ENCODE peak calls at places on chromosomes 7 and 10, in eight cellular contexts. Q, J, R, D, M, K, H and Z are unnamed samples.

GRCh38 chr10:111128331-111129167 is 51.7 kb downstream of the ADRA2A start:
- DNase-seq in Q (peak), J (peak), R (peak), D (no peak), M (peak), K (no peak), H (no peak), Z (peak)

GRCh38 chr7:107506683-107507339 is 37.0 kb downstream of the GPR22 start:
- DNase-seq in Q (peak), J (no peak), R (no peak), D (no peak), M (no peak), K (no peak), H (peak), Z (no peak)

GRCh38 chr7:98107313-98107691 is 640 bp downstream of the LMTK2 start:
- DNase-seq in Q (peak), J (no peak), R (peak), D (no peak), M (no peak), K (peak), H (no peak), Z (no peak)

GRCh38 chr7:69283421-69283820 is 314.9 kb upstream of the AUTS2 start:
- DNase-seq in Q (no peak), J (no peak), R (no peak), D (no peak), M (no peak), K (no peak), H (no peak), Z (no peak)

GRCh38 chr7:88458931-88459330 is 152.2 kb upstream of the STEAP4 start:
- DNase-seq in Q (no peak), J (no peak), R (no peak), D (no peak), M (no peak), K (no peak), H (no peak), Z (no peak)

GRCh38 chr7:54841772-54842707 is 83.0 kb upstream of the SEC61G start:
- DNase-seq in Q (peak), J (no peak), R (peak), D (no peak), M (peak), K (peak), H (no peak), Z (no peak)

GRCh38 chr7:1825877-1826741 is 156.0 kb downstream of the ELFN1 start:
- DNase-seq in Q (peak), J (no peak), R (no peak), D (peak), M (peak), K (no peak), H (no peak), Z (no peak)

GRCh38 chr10:59754951-59755350 is 1.7 kb upstream of the MRLN start:
- DNase-seq in Q (no peak), J (no peak), R (no peak), D (no peak), M (no peak), K (no peak), H (no peak), Z (no peak)

GRCh38 chr7:15828881-15829280 is 142.4 kb upstream of the MEOX2 start:
- DNase-seq in Q (no peak), J (no peak), R (no peak), D (no peak), M (no peak), K (no peak), H (no peak), Z (no peak)

GRCh38 chr10:77156406-77156879 is 481.2 kb downstream of the KCNMA1 start:
- DNase-seq in Q (no peak), J (no peak), R (peak), D (no peak), M (no peak), K (no peak), H (no peak), Z (no peak)

GRCh38 chr10:123995461-123996131 is 97.8 kb downstream of the CHST15 start:
- DNase-seq in Q (peak), J (peak), R (peak), D (peak), M (peak), K (peak), H (peak), Z (peak)
- TF ChIP-seq CTCF in Q (peak), J (peak), R (peak), D (peak), M (peak), K (peak), H (peak), Z (peak)

GRCh38 chr10:3287566-3288445 is 115.2 kb upstream of the PITRM1 start:
- DNase-seq in Q (no peak), J (no peak), R (no peak), D (no peak), M (no peak), K (no peak), H (no peak), Z (no peak)
- TF ChIP-seq CTCF in Q (no peak), J (no peak), R (no peak), D (no peak), M (no peak), K (no peak), H (no peak), Z (no peak)

DNA sequence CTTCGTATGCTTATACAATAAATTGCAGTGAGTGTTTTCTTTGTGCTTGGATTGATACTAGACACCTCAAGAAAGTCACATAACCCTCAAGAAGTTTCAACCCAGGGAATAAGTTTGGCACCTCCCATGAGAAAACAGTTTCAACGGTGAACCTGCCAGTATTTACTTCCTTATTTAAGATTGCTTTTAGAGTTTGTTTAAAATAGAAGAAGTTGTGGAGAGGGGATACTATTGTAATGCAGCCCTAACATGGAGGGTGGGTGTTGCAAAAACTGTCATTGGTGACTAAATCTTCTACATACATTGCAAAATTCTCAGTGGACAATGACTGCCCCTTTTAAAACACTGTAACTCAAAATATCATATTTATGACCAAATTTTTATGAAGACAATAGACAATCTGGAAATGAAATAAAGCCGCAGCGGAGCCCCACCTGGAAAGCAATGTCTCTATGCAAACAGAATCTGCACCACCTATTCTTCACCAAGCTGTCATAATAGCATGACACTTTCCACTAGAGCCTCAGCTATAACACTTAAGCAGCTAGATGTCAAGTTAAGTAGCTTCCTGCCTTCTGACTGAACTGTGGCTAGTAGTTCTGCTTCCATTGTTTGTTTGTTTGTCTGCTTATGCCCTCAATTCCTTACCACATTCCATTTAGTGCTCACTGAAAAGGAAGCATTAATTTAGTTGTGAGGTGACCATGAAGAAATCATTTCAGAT is 98.2 kb downstream of the MDFIC start:
- DNase-seq in Q (no peak), J (no peak), R (no peak), D (no peak), M (no peak), K (no peak), H (no peak), Z (no peak)
- TF ChIP-seq CTCF in Q (no peak), J (no peak), R (no peak), D (no peak), M (no peak), K (no peak), H (no peak), Z (no peak)

DNA sequence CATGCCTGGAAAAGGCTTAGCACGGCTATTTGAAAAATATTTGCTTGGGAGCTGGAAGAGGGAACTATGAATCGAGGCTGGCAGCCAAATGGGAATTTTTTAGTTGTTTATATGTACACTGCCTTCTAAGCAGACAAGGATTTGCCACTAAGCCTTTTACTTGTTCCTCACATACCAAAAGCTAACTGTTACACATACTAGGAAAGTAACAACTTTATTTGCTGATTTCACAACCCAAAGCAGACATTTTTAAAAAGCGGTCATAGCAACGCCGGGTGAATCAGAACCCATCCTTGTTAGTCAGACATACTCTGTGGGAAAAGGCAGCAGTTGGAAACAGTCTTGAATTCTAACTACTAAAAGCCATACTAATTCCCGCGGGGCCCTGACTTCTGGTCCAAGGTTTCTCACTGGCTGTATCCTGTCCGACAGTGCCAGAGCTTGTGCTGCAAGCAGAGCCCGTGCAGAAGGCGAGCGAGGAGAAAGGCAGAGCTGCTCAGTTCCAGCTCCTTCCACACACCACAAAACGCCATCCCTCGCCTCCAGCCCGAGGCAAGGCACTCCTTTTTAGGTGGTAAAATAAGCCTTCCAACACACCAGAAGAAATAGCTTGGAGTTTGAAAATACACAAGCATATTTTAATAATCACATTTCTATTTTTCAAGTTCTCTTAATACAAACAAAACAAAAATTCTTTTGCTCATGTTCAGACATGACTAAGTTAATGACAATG is 89.2 kb downstream of the RNF216 start:
- DNase-seq in Q (peak), J (peak), R (peak), D (peak), M (no peak), K (no peak), H (no peak), Z (peak)
- TF ChIP-seq CTCF in Q (no peak), J (no peak), R (no peak), D (no peak), M (no peak), K (no peak), H (no peak), Z (no peak)

DNA sequence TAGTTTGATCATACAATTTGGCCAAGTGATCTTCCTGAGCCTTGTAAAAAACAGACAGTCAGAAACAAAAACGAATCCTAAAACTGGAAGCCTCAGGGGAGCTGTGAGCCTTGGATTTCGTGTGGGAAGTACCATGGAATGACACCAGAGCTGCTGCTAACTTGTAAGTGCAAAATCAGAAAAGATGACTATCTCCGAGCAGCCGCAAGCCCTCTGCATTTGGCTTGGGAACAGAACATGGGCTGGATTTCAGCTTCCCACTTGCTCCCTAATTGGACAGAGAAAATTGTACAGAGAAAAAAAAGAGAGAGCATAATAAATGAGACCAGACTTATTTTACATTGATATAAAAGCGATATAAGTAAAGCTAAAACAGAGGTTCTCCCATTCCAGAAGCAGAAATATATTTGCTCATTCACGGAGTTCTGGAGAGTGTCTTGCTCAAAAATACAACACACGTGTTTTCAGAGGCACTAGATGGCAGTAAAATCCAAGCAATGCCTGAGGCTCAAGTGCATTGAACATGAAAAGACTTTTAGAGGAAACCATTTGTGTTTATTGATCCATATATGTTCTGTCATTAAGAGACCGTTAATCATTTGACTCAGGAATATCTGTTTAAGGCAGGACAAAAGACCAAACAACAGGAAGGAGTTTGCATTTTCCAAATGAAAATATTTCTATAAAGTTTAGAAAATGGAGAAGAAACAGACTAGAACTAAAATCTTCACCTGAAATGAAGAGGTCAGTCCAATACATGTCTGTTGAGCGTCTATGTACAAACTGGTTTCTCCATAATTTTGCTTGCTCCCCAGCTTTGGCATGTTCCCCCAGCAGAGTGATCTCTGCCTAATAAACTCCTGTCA is 78.3 kb upstream of the SLC26A5 start:
- DNase-seq in Q (no peak), J (no peak), R (peak), D (no peak), M (no peak), K (no peak), H (no peak), Z (no peak)
- TF ChIP-seq CTCF in Q (peak), J (peak), R (peak), D (no peak), M (peak), K (peak), H (no peak), Z (peak)

DNA sequence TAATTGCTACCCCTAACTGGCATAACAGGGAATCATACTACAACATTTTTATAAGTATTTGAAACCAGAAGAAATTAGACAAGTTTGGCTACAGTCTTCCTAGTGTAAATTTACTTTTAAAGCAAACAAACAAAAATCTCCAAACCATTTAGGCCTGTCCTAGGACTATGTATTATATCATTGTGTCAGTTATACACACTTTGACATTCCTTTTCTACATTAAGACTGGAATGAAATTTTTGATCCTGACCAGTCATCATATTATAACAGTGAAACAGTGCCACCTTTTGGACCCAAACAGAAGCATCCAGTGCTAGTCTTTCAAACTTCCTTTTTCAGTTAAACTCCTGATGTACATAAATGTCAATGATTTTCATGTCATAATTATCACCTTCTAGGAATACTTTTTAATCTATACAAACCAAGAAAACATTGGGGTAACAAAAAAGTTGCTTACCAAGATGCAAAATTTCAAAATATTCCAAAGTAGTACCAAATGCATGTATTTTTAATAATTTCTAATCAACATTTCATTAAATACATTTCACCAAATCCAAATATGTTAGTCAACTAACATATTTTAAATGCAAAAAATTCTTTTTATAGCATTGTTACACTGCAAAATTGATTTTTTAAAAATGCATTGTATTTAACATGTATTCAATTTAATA is 75.7 kb downstream of the IMMP2L start:
- DNase-seq in Q (no peak), J (no peak), R (peak), D (no peak), M (no peak), K (peak), H (no peak), Z (peak)
- TF ChIP-seq CTCF in Q (peak), J (peak), R (peak), D (peak), M (peak), K (peak), H (peak), Z (peak)

DNA sequence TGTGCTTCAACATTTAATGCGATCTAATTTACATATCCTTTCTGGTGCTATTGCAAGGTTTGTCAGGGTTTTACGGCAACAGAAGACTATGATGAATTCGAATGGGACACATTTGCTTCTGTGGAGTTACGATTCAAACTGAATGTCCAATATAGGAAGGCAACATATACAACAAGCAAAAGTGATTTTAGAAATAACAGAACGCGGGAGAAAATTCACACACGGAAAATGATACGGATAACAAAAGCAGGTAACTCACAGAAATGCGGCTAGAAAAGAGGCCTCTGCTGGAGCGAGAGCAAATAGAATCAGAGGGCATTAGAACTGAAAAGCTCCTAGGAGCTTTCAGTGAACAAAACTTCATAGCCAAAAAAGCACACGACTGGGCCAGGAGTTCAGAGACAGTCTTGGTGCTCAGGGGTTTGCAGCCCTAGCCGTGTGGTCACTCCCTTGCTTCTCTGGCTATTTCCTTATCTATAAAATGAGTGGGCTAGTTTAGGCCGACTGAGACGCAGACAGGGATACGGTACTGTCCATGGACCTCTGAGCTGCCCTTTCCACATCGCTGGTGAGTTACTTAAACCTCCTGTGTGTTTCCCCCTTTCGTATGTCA is 555 bp upstream of the TAX1BP1 start:
- DNase-seq in Q (no peak), J (peak), R (no peak), D (no peak), M (no peak), K (no peak), H (no peak), Z (no peak)
- TF ChIP-seq CTCF in Q (no peak), J (no peak), R (no peak), D (no peak), M (no peak), K (no peak), H (no peak), Z (no peak)

GRCh38 chr10:11358923-11359560 is 252.4 kb downstream of the USP6NL start:
- DNase-seq in Q (no peak), J (no peak), R (no peak), D (no peak), M (no peak), K (no peak), H (no peak), Z (no peak)

GRCh38 chr10:11357361-11357760 is 254.1 kb downstream of the USP6NL start:
- DNase-seq in Q (no peak), J (no peak), R (no peak), D (no peak), M (no peak), K (no peak), H (no peak), Z (no peak)

GRCh38 chr10:11359849-11360248 is 251.6 kb downstream of the USP6NL start:
- DNase-seq in Q (no peak), J (no peak), R (no peak), D (no peak), M (no peak), K (no peak), H (no peak), Z (no peak)

GRCh38 chr10:11355625-11356024 is 255.8 kb downstream of the USP6NL start:
- DNase-seq in Q (no peak), J (no peak), R (no peak), D (peak), M (no peak), K (no peak), H (no peak), Z (no peak)

GRCh38 chr10:11358046-11358445 is 253.4 kb downstream of the USP6NL start:
- DNase-seq in Q (no peak), J (no peak), R (no peak), D (no peak), M (no peak), K (no peak), H (no peak), Z (no peak)
- TF ChIP-seq CTCF in Q (no peak), J (no peak), R (no peak), D (no peak), M (no peak), K (no peak), H (no peak), Z (no peak)

DNA sequence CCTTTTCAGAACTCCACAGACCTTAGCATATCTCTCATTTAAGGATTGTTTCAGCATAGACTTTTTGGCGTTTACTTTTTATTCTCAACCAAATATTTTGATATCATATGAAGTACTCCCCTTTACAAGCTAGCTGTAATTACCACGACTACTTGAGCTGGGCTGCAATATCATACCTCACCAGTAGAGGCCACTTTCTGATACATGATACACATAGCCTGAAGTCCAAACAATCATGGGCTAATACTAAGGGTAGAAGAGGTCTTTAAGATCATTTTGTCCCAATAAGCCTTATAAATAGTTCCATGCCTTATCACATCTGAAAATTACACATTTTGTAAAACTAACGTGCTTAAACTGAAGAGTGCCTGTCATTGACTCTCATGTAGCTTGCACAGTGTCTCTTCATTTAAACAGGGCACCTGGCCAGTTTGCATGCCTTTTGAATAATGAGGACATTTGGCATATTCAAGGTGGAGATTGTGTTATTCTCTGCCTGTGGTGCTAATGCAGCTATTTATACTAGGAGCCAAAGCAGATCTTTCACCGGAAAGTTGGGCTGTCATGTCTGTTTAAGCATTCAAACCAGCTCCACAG is 403.7 kb upstream of the ZMIZ1 start:
- DNase-seq in Q (no peak), J (no peak), R (peak), D (no peak), M (no peak), K (peak), H (no peak), Z (no peak)
- TF ChIP-seq CTCF in Q (peak), J (peak), R (peak), D (no peak), M (peak), K (peak), H (peak), Z (peak)

DNA sequence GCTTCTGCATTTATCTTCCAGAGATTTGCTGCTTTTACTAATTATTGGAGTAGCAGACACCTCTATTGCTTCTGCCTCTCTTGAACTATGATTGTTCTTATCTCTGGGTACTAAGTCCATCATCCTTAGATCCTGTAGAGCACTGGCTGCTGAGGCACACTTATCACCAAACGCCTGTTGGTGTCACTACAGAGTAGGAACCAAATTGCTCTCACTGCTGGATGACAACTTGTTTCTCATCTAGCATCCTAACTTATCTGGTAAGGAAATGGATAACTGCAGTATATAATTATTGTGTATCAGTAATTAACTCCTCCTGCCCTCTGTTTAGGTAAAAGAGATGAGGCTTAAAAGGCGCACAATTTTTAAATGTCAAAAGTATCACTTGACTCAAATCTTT is 1059.4 kb downstream of the NRG3 start:
- DNase-seq in Q (no peak), J (no peak), R (no peak), D (no peak), M (peak), K (no peak), H (no peak), Z (no peak)
- TF ChIP-seq CTCF in Q (no peak), J (no peak), R (peak), D (no peak), M (peak), K (no peak), H (no peak), Z (peak)